ENCODE peak calls at places on chromosomes 2 and 18, in four cellular contexts. One of them, this sample, is unnamed.

GRCh38 chr2:24863636-24864035 is 56.4 kb downstream of the ADCY3 start:
- DNase-seq in A549: no peak
- DNase-seq in cardiac muscle cell: peak; percentile 85
- DNase-seq in neuronal stem cell: no peak
- DNase-seq in this sample: no peak

GRCh38 chr2:12778369-12778768 is 61.6 kb downstream of the TRIB2 start:
- DNase-seq in A549: no peak
- DNase-seq in neuronal stem cell: no peak
- DNase-seq in cardiac muscle cell: no peak
- DNase-seq in this sample: no peak

GRCh38 chr2:112995346-112995920 is 9.8 kb upstream of the IL36A start:
- DNase-seq in neuronal stem cell: no peak
- DNase-seq in cardiac muscle cell: no peak
- DNase-seq in A549: no peak
- DNase-seq in this sample: no peak

GRCh38 chr2:42614838-42615237 is 46.4 kb downstream of the MTA3 start:
- DNase-seq in cardiac muscle cell: no peak
- DNase-seq in neuronal stem cell: no peak
- DNase-seq in A549: no peak
- DNase-seq in this sample: no peak

GRCh38 chr2:25938345-25938744 is 44.0 kb downstream of the KIF3C start:
- DNase-seq in neuronal stem cell: no peak
- DNase-seq in A549: no peak
- DNase-seq in cardiac muscle cell: no peak
- DNase-seq in this sample: no peak

GRCh38 chr2:37829202-37829601 is 95.9 kb upstream of the RMDN2 start:
- DNase-seq in neuronal stem cell: no peak
- DNase-seq in A549: no peak
- DNase-seq in cardiac muscle cell: peak; percentile 89
- DNase-seq in this sample: peak; percentile 99

GRCh38 chr2:71857632-71858031 is 290.0 kb downstream of the CYP26B1 start:
- DNase-seq in A549: no peak
- DNase-seq in cardiac muscle cell: no peak
- DNase-seq in neuronal stem cell: no peak
- DNase-seq in this sample: no peak

GRCh38 chr2:107775791-107776190 is 50.9 kb upstream of the RGPD4 start:
- DNase-seq in cardiac muscle cell: no peak
- DNase-seq in neuronal stem cell: no peak
- DNase-seq in A549: no peak
- DNase-seq in this sample: no peak

GRCh38 chr2:101972621-101973434 is 18.9 kb upstream of the IL1R2 start:
- DNase-seq in neuronal stem cell: no peak
- DNase-seq in cardiac muscle cell: peak; percentile 96
- DNase-seq in A549: no peak
- DNase-seq in this sample: peak; percentile 95

GRCh38 chr2:205806126-205806905 is 124.0 kb downstream of the NRP2 start:
- DNase-seq in cardiac muscle cell: no peak
- DNase-seq in A549: peak; percentile 23
- DNase-seq in neuronal stem cell: no peak
- DNase-seq in this sample: no peak

GRCh38 chr2:88739985-88740600 is 48.6 kb downstream of the RPIA start:
- DNase-seq in neuronal stem cell: peak; percentile 65
- DNase-seq in A549: peak; percentile 64
- DNase-seq in cardiac muscle cell: peak; percentile 83
- DNase-seq in this sample: peak; percentile 61

GRCh38 chr2:212294816-212295215 is 243.8 kb downstream of the ERBB4 start:
- DNase-seq in A549: no peak
- DNase-seq in neuronal stem cell: no peak
- DNase-seq in cardiac muscle cell: no peak
- DNase-seq in this sample: no peak

GRCh38 chr2:168913171-168913484 is 12.0 kb downstream of the G6PC2 start:
- DNase-seq in neuronal stem cell: no peak
- DNase-seq in cardiac muscle cell: no peak
- DNase-seq in A549: no peak
- DNase-seq in this sample: no peak

GRCh38 chr2:63049291-63050185 is 1.1 kb upstream of the OTX1 start:
- DNase-seq in A549: no peak
- DNase-seq in cardiac muscle cell: no peak
- DNase-seq in neuronal stem cell: peak; percentile 41
- DNase-seq in this sample: no peak

GRCh38 chr2:63047193-63047533 is 3.5 kb upstream of the OTX1 start:
- DNase-seq in neuronal stem cell: peak; percentile 27
- DNase-seq in cardiac muscle cell: no peak
- DNase-seq in A549: no peak
- DNase-seq in this sample: no peak

GRCh38 chr2:63048367-63049171 is 2.1 kb upstream of the OTX1 start:
- DNase-seq in neuronal stem cell: peak; percentile 53
- DNase-seq in cardiac muscle cell: no peak
- DNase-seq in A549: no peak
- DNase-seq in this sample: no peak

GRCh38 chr2:63050186-63050915 is at the start of gene OTX1:
- DNase-seq in neuronal stem cell: peak; percentile 76
- DNase-seq in A549: peak; percentile 97
- DNase-seq in cardiac muscle cell: no peak
- DNase-seq in this sample: peak; percentile 38

DNA sequence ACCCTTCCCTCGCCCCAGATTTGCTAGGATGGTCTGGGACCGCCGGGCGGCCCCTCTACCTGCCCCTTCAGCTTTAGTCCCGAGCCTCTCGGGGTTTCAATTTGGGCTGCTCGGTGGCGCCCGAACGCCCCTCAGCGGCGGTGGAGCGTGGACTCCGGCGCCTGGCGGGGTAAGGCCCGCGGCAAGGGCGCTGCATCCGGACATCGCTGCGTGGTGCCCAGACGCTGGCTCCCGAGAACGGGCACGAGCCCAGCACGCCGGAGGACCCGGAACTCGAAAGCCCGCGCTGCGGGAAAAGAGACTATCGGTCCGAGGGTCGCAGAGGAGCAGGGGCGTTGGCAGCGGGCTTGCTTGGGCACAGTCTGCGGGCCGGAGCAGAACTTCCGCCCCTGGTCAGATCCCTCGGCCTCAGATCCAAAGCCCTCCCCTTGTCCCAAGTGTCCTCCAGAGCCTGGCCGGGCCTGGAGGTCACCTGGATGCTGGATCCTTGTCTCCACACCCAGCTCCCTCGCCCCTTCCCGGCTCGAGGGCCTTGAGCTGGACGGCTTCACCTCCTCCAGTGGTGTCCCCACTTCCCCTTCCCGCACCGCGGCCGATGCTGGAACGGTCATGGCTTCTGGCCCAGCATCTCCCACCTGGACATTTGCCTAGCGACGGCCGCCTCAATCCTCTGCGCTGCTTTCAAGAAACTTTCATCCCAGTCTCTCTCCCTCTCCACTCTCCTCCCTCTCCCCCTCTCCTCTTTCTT is 2.9 kb upstream of the OTX1 start:
- DNase-seq in A549: no peak
- DNase-seq in neuronal stem cell: peak; percentile 43
- DNase-seq in cardiac muscle cell: no peak
- DNase-seq in this sample: no peak
- H3K4me3 ChIP-seq in A549: no peak overlapping the region
- H3K4me3 ChIP-seq in neuronal stem cell: peak overlapping the region; percentile 72
- H3K4me3 ChIP-seq in cardiac muscle cell: peak overlapping the region; percentile 18
- H3K4me3 ChIP-seq in this sample: no peak overlapping the region

DNA sequence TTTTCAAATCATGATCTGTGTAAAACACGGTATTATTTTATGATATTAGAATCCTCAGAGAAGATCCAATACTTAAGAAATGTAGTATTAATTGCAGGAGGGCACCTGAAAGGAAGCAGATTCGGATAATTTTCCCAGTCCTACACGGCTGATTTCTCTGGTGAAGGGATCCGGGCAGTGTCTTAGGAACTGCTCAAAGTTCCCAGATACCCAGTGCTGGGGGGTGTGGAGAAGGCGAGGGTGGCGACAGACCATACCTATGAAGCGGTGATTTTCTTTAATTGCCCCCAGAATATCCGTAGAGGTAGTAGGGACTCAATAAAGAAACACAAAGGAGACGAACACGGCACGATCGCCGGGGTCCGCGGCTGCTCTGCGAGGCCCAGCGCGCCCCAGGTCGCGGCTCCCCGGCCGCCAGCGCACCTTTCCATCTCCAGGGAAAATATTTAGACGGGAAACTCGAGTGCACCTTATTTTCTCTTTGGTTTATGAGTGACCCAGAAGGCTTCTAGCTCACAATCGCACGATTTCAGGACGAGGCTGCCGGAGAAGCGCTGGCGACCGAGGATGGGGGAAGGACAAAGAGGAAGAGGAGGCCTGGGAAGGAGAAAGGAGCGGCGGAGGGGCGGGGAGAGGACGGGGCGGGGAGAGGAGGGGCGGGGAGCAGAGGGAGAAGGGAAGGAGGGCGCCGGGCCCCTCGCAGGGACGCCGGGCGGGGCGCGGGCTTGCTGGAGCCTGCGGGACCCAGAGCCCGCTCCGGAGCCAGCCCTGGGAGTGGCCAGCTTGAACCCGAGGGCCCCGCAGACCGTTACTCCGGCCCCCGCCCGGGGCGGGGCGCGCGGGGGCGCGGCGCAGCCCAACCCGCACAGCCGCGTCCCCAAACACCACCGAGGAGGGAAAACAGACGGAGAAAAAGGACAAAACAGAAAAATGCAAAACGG is 1.2 kb upstream of the SOX11 start:
- DNase-seq in neuronal stem cell: peak; percentile 82
- DNase-seq in A549: no peak
- DNase-seq in cardiac muscle cell: peak; percentile 20
- DNase-seq in this sample: no peak
- H3K4me3 ChIP-seq in neuronal stem cell: peak overlapping the region; percentile 90
- H3K4me3 ChIP-seq in A549: no peak overlapping the region
- H3K4me3 ChIP-seq in cardiac muscle cell: peak overlapping the region; percentile 91
- H3K4me3 ChIP-seq in this sample: peak overlapping the region; percentile 49

DNA sequence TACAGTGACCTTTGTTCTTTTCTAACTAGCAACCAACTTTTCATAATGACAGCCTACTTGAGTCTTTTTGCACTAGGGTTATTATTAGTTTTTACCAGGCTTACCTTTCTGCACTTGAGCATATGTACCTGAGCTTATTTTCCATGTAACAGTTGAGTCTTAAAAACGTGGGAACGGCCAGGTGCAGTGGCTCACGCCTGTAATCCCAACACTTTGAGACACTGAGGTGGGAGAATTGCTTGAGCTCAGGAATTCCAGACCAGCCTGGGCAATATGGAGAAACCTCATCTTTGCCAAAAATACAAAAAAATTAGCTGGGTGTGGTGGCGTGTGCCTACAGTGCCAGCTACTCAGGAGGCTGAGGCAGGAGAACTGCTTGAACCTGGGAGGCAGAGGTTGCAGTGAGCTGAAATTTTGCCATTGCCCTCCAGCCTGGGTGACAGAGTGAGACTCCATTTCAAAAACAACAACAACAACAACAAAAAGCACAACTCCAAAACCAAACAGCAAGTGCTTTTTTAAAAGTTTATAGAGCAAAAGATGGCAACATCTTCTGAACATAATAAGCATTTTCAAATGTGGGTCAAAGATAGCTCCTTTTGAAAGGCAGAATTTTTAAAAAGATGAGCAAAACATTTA is 57.1 kb upstream of the CD28 start:
- DNase-seq in cardiac muscle cell: no peak
- DNase-seq in neuronal stem cell: no peak
- DNase-seq in A549: no peak
- DNase-seq in this sample: no peak
- H3K4me3 ChIP-seq in cardiac muscle cell: no peak overlapping the region
- H3K4me3 ChIP-seq in neuronal stem cell: no peak overlapping the region
- H3K4me3 ChIP-seq in A549: no peak overlapping the region
- H3K4me3 ChIP-seq in this sample: no peak overlapping the region

DNA sequence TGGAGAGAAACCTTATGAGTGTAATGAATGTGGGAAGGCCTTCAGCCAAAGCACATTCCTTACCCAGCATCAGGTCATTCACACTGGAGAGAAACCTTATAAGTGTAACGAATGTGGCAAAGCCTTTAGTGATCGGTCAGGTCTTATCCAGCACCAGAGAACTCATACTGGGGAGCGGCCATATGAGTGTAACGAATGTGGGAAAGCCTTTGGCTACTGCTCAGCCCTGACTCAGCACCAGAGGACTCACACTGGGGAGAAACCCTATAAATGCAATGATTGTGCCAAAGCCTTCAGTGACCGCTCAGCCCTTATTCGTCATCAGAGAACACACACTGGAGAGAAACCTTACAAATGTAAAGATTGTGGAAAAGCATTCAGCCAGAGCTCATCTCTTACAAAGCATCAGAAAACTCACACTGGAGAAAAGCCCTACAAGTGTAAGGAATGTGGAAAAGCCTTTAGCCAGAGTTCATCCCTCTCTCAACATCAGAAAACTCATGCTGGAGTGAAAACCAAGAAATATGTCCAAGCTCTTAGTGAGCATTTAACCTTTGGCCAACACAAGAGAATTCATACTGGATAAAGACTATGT is 7.8 kb downstream of the ZNF892 start:
- DNase-seq in neuronal stem cell: no peak
- DNase-seq in cardiac muscle cell: peak; percentile 2
- DNase-seq in A549: no peak
- DNase-seq in this sample: no peak
- H3K4me3 ChIP-seq in neuronal stem cell: no peak overlapping the region
- H3K4me3 ChIP-seq in cardiac muscle cell: no peak overlapping the region
- H3K4me3 ChIP-seq in A549: no peak overlapping the region
- H3K4me3 ChIP-seq in this sample: no peak overlapping the region

GRCh38 chr18:9095297-9096012 is 7.0 kb upstream of the NDUFV2 start:
- DNase-seq in neuronal stem cell: no peak
- DNase-seq in A549: no peak
- DNase-seq in cardiac muscle cell: peak; percentile 57
- DNase-seq in this sample: no peak
- H3K4me3 ChIP-seq in neuronal stem cell: no peak overlapping the region
- H3K4me3 ChIP-seq in A549: no peak overlapping the region
- H3K4me3 ChIP-seq in cardiac muscle cell: no peak overlapping the region
- H3K4me3 ChIP-seq in this sample: no peak overlapping the region

DNA sequence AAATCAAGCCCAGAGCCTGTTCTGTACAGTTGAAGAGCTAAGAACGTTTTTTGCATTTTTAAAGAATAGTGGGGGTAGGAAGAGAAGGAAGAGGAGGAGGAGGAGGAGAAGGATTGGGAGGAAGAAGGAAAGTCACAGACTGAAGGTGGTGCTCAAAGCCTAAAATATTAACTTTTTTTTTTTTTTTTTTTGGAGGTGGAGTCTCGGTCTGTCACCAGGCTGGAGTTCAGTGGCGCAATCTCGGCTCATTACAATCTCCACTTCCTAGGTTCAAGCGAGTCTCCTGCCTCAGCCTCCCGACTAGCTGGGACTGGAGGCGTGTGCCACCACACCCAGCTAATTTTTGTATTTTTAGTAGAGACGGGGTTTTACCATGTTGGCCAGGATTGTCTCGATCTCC is 18.3 kb upstream of the KLHL29 start:
- DNase-seq in neuronal stem cell: no peak
- DNase-seq in cardiac muscle cell: peak; percentile 9
- DNase-seq in A549: no peak
- DNase-seq in this sample: no peak
- H3K4me3 ChIP-seq in neuronal stem cell: no peak overlapping the region
- H3K4me3 ChIP-seq in cardiac muscle cell: no peak overlapping the region
- H3K4me3 ChIP-seq in A549: peak overlapping the region; percentile 12
- H3K4me3 ChIP-seq in this sample: no peak overlapping the region

This sample was measured in AG10803.